ENCODE peak calls at places on chromosomes 13 and 19, in ten cellular contexts. P is neural progenitor cell; D is CD8-positive, alpha-beta T cell; M is PC-3; F is CD4-positive, alpha-beta T cell; X is stomach; R is heart right ventricle; I is left ventricle myocardium inferior; B is neuronal stem cell; V is H9. G is an unnamed sample.

GRCh38 chr19:18761531-18762110 is 29.5 kb downstream of the COMP start:
- DNase-seq in D (no peak), M (no peak), F (no peak), I (no peak), X (peak; percentile 50), R (no peak), B (no peak), P (no peak), V (no peak), G (no peak)

GRCh38 chr13:67278230-67278629 is 48.1 kb upstream of the PCDH9 start:
- DNase-seq in P (no peak), X (no peak), M (peak; percentile 27), V (no peak), B (no peak), F (no peak), R (no peak), D (no peak), I (no peak), G (no peak)

GRCh38 chr19:10141479-10141878 is 21.8 kb upstream of the EIF3G start:
- DNase-seq in D (no peak), M (no peak), R (no peak), V (no peak), F (no peak), X (no peak), B (no peak), P (no peak), I (no peak), G (no peak)

GRCh38 chr13:106187092-106187491 is 348.4 kb downstream of the EFNB2 start:
- DNase-seq in P (no peak), D (no peak), F (no peak), V (no peak), M (no peak), B (no peak), R (no peak), I (no peak), X (no peak), G (no peak)

GRCh38 chr19:37933965-37934364 is 27.0 kb downstream of the SIPA1L3 start:
- DNase-seq in D (no peak), M (no peak), X (peak; percentile 34), V (no peak), I (peak; percentile 62), F (no peak), R (peak; percentile 53), P (no peak), B (no peak), G (no peak)

GRCh38 chr13:73941752-73942151 is 192.5 kb downstream of the KLF12 start:
- DNase-seq in P (no peak), F (no peak), M (no peak), X (no peak), V (no peak), D (no peak), R (no peak), I (no peak), B (no peak), G (no peak)

GRCh38 chr13:103161476-103161875 is 95.3 kb upstream of the SLC10A2 start:
- DNase-seq in R (no peak), F (no peak), V (no peak), I (no peak), M (no peak), X (no peak), P (no peak), B (no peak), D (no peak), G (no peak)

GRCh38 chr19:55519461-55520311 is 17.2 kb downstream of the SBK2 start:
- DNase-seq in F (no peak), P (no peak), X (no peak), R (no peak), V (no peak), M (peak; percentile 87), I (no peak), B (no peak), D (no peak), G (no peak)

GRCh38 chr19:31073485-31074221 is 275.6 kb downstream of the TSHZ3 start:
- DNase-seq in V (no peak), D (no peak), I (no peak), M (no peak), X (no peak), B (no peak), R (no peak), F (no peak), P (peak; percentile 32), G (no peak)

GRCh38 chr19:8512115-8512967 is 1.6 kb downstream of the ZNF414 start:
- DNase-seq in M (peak; percentile 61), P (peak; percentile 33), R (no peak), I (no peak), D (no peak), B (no peak), X (no peak), F (no peak), V (peak; percentile 88), G (no peak)

GRCh38 chr13:100209857-100210580 is 121.1 kb downstream of the PCCA start:
- DNase-seq in V (no peak), X (no peak), D (no peak), B (no peak), F (no peak), P (no peak), M (peak; percentile 67), R (no peak), I (no peak), G (no peak)

GRCh38 chr13:49366841-49367240 is 77.0 kb downstream of the CAB39L start:
- DNase-seq in F (no peak), M (no peak), P (no peak), I (no peak), R (no peak), X (peak; percentile 51), B (no peak), D (no peak), V (no peak), G (no peak)

GRCh38 chr19:11018743-11019142 is 57.9 kb downstream of the SMARCA4 start:
- DNase-seq in B (no peak), V (no peak), R (no peak), M (no peak), D (no peak), P (no peak), I (no peak), F (no peak), X (no peak), G (no peak)

GRCh38 chr19:35715981-35716734 is 1.6 kb upstream of the KMT2B start:
- DNase-seq in D (no peak), M (peak; percentile 33), V (no peak), R (peak; percentile 67), X (peak; percentile 66), B (no peak), P (peak; percentile 17), F (no peak), I (peak; percentile 70), G (no peak)

DNA sequence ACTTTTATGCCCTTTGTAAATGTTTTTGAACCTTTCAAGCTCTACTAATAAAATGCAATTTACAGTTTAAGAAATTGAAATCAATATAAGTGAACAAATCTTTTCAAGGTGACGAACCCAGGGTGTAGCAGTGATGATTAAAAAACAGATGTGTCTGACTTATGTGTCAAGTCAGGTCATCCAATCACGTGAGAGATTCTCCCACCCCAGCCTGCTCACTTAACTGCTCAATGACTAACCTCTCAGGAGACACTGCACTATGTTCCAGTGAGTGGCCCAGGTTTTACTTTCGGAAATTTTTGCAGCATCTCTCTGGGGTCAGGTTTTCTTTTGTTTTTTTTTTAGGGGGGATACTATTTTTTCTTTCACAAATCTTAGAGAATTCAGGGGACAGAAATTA is 60.7 kb downstream of the ZNF429 start:
- DNase-seq in V (no peak), F (no peak), X (no peak), B (no peak), P (no peak), M (no peak), D (no peak), I (no peak), R (no peak), G (no peak)
- H3K27ac ChIP-seq in V (no peak overlapping the region), F (no peak overlapping the region), X (no peak overlapping the region), B (no peak overlapping the region), P (no peak overlapping the region), M (no peak overlapping the region), D (no peak overlapping the region), I (no peak overlapping the region), R (no peak overlapping the region), G (no peak overlapping the region)

GRCh38 chr19:903266-903797 is 9.7 kb downstream of the R3HDM4 start:
- DNase-seq in R (no peak), V (no peak), M (no peak), F (no peak), P (peak; percentile 81), D (no peak), X (no peak), I (no peak), B (no peak), G (no peak)

GRCh38 chr19:902446-903226 is 9.4 kb downstream of the RNU6-9 start:
- DNase-seq in X (no peak), R (no peak), I (no peak), F (no peak), B (no peak), V (no peak), P (no peak), D (no peak), M (no peak), G (no peak)

GRCh38 chr19:907183-907853 is 5.7 kb downstream of the R3HDM4 start:
- DNase-seq in P (no peak), X (no peak), I (no peak), V (no peak), D (no peak), B (no peak), R (no peak), M (no peak), F (no peak), G (no peak)

GRCh38 chr19:904545-904944 is 8.5 kb downstream of the R3HDM4 start:
- DNase-seq in M (no peak), B (no peak), X (no peak), I (no peak), R (no peak), F (no peak), P (no peak), D (no peak), V (no peak), G (no peak)

GRCh38 chr19:906480-906879 is 6.5 kb downstream of the R3HDM4 start:
- DNase-seq in F (no peak), I (no peak), M (no peak), D (no peak), P (no peak), V (no peak), B (no peak), R (no peak), X (no peak), G (no peak)
- H3K27ac ChIP-seq in F (peak overlapping the region; percentile 99), I (no peak overlapping the region), M (no peak overlapping the region), D (peak overlapping the region; percentile 47), P (no peak overlapping the region), V (no peak overlapping the region), B (no peak overlapping the region), R (no peak overlapping the region), X (no peak overlapping the region), G (no peak overlapping the region)

GRCh38 chr19:21110183-21110582 is 28.2 kb downstream of the ZNF714 start:
- DNase-seq in X (no peak), R (no peak), M (no peak), F (no peak), D (no peak), P (no peak), I (no peak), V (no peak), B (no peak), G (no peak)
- H3K27ac ChIP-seq in X (no peak overlapping the region), R (no peak overlapping the region), M (no peak overlapping the region), F (no peak overlapping the region), D (no peak overlapping the region), P (no peak overlapping the region), I (no peak overlapping the region), V (no peak overlapping the region), B (no peak overlapping the region), G (no peak overlapping the region)

DNA sequence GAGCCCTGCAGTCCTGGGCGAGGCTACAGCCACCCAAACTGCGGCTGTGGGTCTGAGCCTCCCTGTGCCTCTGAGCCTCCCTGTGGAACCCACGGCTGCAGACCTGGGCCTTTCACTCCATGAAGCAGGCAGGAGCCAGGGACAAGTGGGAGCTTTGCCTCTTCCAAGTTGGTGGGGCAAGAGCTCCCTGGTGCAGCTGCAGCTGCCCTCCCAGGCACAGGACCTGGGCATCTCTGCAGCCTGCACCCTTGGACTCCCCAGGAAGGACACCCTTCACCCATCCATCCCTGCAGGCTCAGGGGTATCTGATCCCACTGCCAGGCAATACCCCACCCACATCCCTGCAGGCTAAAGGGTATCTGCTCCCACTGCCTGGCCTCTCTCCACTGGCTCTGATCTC is 2.3 kb downstream of the TEX26 start:
- DNase-seq in F (no peak), V (no peak), I (no peak), R (no peak), X (no peak), P (no peak), M (no peak), D (no peak), B (no peak), G (no peak)
- H3K27ac ChIP-seq in F (no peak overlapping the region), V (no peak overlapping the region), I (no peak overlapping the region), R (no peak overlapping the region), X (no peak overlapping the region), P (no peak overlapping the region), M (no peak overlapping the region), D (no peak overlapping the region), B (no peak overlapping the region), G (no peak overlapping the region)

G was measured in aorta.